ENCODE peak calls at places on chromosomes 11 and 22, in four cellular contexts. W, R, Y and X are unnamed samples.
A peak's percentile ranks its signal among the peaks of the same experiment; 100 is the strongest.

GRCh38 chr11:44058275-44058674 is 7.8 kb upstream of the ACCS start:
- DNase-seq in Y (no peak), W (no peak), R (no peak), X (no peak)

GRCh38 chr11:70064011-70064725 is 13.9 kb upstream of the ANO1 start:
- DNase-seq in Y (no peak), W (no peak), R (no peak), X (no peak)

GRCh38 chr22:18059473-18059872 is 18.3 kb upstream of the PEX26 start:
- DNase-seq in R (no peak), W (no peak), Y (no peak), X (no peak)

GRCh38 chr11:132171031-132171430 is 800.6 kb downstream of the NTM start:
- DNase-seq in Y (no peak), R (no peak), W (no peak), X (no peak)

GRCh38 chr11:56659755-56660154 is 3.7 kb upstream of the OR5AR1 start:
- DNase-seq in W (no peak), R (no peak), Y (no peak), X (no peak)

GRCh38 chr11:64245797-64246623 is 733 bp downstream of the PPP1R14B start:
- DNase-seq in R (no peak), W (peak; percentile 88), Y (peak; percentile 71), X (peak; percentile 91)

GRCh38 chr22:22388055-22388454 is 120.5 kb downstream of the ZNF280B start:
- DNase-seq in W (no peak), R (no peak), Y (no peak), X (no peak)

GRCh38 chr22:44575344-44576268 is 77.6 kb upstream of the RTL6 start:
- DNase-seq in Y (no peak), W (peak; percentile 23), R (no peak), X (no peak)

GRCh38 chr11:15967966-15968365 is 388.4 kb downstream of the SOX6 start:
- DNase-seq in W (peak; percentile 16), R (no peak), Y (no peak), X (no peak)

GRCh38 chr11:134464196-134464595 is 52.2 kb upstream of the B3GAT1 start:
- DNase-seq in W (no peak), R (no peak), Y (no peak), X (no peak)

GRCh38 chr11:61718613-61719302 is 33.7 kb upstream of the MYRF start:
- DNase-seq in W (no peak), R (no peak), Y (peak; percentile 84), X (no peak)

GRCh38 chr11:91946397-91947090 is 278.1 kb upstream of the FAT3 start:
- DNase-seq in W (peak; percentile 36), Y (no peak), R (no peak), X (no peak)

GRCh38 chr11:36818410-36818809 is 220.4 kb upstream of the RAG2 start:
- DNase-seq in W (no peak), Y (no peak), R (peak; percentile 6), X (no peak)

GRCh38 chr11:69382131-69383128 is 88.5 kb downstream of the MYEOV start:
- DNase-seq in W (no peak), R (peak; percentile 70), Y (no peak), X (no peak)

GRCh38 chr11:118903204-118904015 is 19.7 kb downstream of the CXCR5 start:
- DNase-seq in R (no peak), Y (no peak), W (no peak), X (no peak)

GRCh38 chr11:116073854-116074837 is 569.9 kb upstream of the CADM1 start:
- DNase-seq in W (no peak), R (no peak), Y (no peak), X (no peak)